ENCODE peak calls at places on chromosomes 13 and 19, in four cellular contexts. V, R, K and C are unnamed samples.
A peak's percentile ranks its signal among the peaks of the same experiment; 100 is the strongest.

GRCh38 chr13:82688400-82688999 is 1193.8 kb downstream of the SLITRK1 start:
- DNase-seq in V (peak; percentile 23), R (no peak), K (no peak), C (no peak)

GRCh38 chr19:53872762-53873161 is 5.1 kb downstream of the MYADM start:
- DNase-seq in R (no peak), K (no peak), V (no peak), C (no peak)

GRCh38 chr13:23858586-23858985 is 30.6 kb downstream of the MIPEP start:
- DNase-seq in R (no peak), K (no peak), V (peak; percentile 11), C (no peak)

GRCh38 chr13:106318941-106319411 is 216.5 kb downstream of the EFNB2 start:
- DNase-seq in K (no peak), V (peak; percentile 95), R (no peak), C (peak; percentile 90)

GRCh38 chr19:3644351-3645066 is 17.9 kb upstream of the CACTIN start:
- DNase-seq in R (no peak), K (peak; percentile 73), V (peak; percentile 39), C (no peak)

GRCh38 chr19:4375164-4375619 is 25.2 kb downstream of the SH3GL1 start:
- DNase-seq in V (no peak), R (peak; percentile 80), K (peak; percentile 77), C (no peak)

GRCh38 chr19:53908106-53908932 is 759 bp upstream of the CACNG7 start:
- DNase-seq in V (peak; percentile 54), R (no peak), K (no peak), C (no peak)

GRCh38 chr19:8481191-8481590 is 21.2 kb downstream of the PRAM1 start:
- DNase-seq in K (no peak), R (peak; percentile 34), V (no peak), C (no peak)

GRCh38 chr13:44374348-44374712 is 706 bp downstream of the SERP2 start:
- DNase-seq in V (peak; percentile 9), R (no peak), K (no peak), C (no peak)

GRCh38 chr13:27523345-27524073 is 73.1 kb upstream of the MTIF3 start:
- DNase-seq in R (no peak), V (no peak), K (no peak), C (no peak)

GRCh38 chr19:10603873-10604459 is 16.9 kb upstream of the AP1M2 start:
- DNase-seq in V (peak; percentile 38), R (no peak), K (no peak), C (no peak)

GRCh38 chr19:31152906-31153305 is 196.3 kb downstream of the TSHZ3 start:
- DNase-seq in V (no peak), R (no peak), K (no peak), C (no peak)

GRCh38 chr13:98880673-98881072 is 97.2 kb downstream of the DOCK9 start:
- DNase-seq in V (no peak), K (no peak), R (no peak), C (no peak)

GRCh38 chr19:35322014-35322413 is 7.0 kb upstream of the CD22 start:
- DNase-seq in K (no peak), R (no peak), V (no peak), C (no peak)

GRCh38 chr13:83121904-83122303 is 760.4 kb downstream of the SLITRK1 start:
- DNase-seq in R (no peak), K (no peak), V (peak; percentile 13), C (no peak)

GRCh38 chr19:1122972-1123363 is 19.2 kb downstream of the GPX4 start:
- DNase-seq in V (peak; percentile 83), K (no peak), R (peak; percentile 73), C (no peak)

GRCh38 chr13:105518086-105518485 is 1017.4 kb downstream of the EFNB2 start:
- DNase-seq in K (no peak), V (peak; percentile 65), R (no peak), C (peak; percentile 25)

GRCh38 chr13:93859666-93860065 is 619.8 kb downstream of the DCT start:
- DNase-seq in R (no peak), K (no peak), V (peak; percentile 23), C (no peak)

GRCh38 chr19:28372800-28373199 is 840.2 kb downstream of the UQCRFS1 start:
- DNase-seq in V (no peak), R (no peak), K (no peak), C (no peak)

GRCh38 chr19:51595190-51595589 is 24.1 kb downstream of the ZNF175 start:
- DNase-seq in R (no peak), V (no peak), K (no peak), C (no peak)
- H3K4me3 ChIP-seq in R (peak overlapping the region; percentile 81), V (no peak overlapping the region), K (peak overlapping the region; percentile 69), C (no peak overlapping the region)

DNA sequence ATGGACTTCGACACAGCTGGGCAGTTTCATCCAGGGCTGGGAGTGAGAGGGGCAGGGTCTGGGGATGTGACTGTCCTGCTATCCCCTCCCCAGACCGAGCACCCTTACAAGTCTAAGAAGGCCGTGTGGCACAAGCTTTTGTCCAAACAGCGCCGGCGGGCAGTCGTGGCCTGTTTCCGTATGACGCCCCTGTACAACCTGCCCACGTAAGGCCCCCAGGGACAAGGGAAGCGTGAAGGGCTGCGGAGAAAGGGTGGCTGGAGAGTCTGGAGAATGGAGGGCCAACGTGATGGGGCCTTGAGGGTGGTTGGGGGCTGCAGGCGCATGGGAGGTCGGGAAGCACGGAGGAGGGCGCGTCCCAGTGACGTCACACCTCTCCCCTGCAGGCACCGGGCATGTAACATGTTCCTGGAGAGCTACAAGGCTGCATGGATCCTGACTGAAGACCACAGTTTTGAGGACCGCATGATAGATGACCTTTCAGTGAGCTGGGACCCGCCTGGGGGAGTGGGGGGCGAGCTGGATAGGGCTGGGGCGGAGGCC is 89.5 kb downstream of the MAP4K1 start:
- DNase-seq in V (no peak), K (no peak), R (no peak), C (no peak)
- H3K4me3 ChIP-seq in V (no peak overlapping the region), K (no peak overlapping the region), R (no peak overlapping the region), C (no peak overlapping the region)

DNA sequence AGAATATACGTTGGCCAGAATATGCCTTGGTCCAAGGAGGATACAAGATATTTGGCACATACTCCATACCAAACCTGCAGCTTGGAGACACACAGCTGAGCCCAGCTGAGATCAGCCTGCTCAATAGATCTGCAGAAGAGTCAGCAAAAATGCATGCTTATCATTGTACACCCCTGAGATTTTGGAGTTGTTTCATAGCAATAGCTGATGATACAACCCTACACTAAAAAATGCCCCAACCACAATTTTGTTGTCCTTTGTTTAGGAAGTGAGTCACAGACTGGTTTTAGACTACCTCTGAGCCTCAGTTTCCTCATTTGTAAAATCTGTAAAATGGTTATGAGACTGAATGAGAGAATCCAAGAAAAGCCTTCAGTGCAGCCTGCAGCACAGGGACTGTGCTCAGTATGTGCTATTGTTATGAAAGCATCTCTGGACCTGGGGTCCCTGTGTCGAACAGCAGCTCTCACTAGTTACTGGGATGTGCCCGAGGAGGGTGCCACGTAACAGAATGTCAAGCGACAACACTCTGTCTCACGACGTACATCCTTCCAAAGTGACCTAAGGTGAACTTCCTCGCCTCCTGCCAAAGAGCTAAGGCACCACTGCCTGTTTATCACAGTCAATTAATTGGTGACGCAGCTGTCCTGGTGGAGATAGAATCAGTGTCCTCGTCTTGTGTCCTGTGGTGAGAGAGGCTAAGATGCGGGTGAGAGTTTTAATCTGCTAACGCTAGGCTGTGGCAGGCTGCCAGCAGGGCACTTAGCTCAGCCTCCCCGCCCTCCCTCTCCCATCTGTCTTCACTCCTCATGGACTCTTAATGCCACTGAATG is 18.2 kb downstream of the DHRS12 start:
- DNase-seq in K (no peak), R (peak; percentile 67), V (peak; percentile 40), C (no peak)
- H3K4me3 ChIP-seq in K (peak overlapping the region; percentile 13), R (no peak overlapping the region), V (no peak overlapping the region), C (no peak overlapping the region)

GRCh38 chr19:19463348-19464117 is 51.8 kb downstream of the TSSK6 start:
- DNase-seq in K (no peak), V (peak; percentile 82), R (peak; percentile 46), C (no peak)

GRCh38 chr19:19461306-19461670 is 54.1 kb downstream of the TSSK6 start:
- DNase-seq in V (peak; percentile 16), K (no peak), R (no peak), C (no peak)

GRCh38 chr19:19460258-19460731 is 54.8 kb downstream of the GATAD2A start:
- DNase-seq in V (peak; percentile 43), R (no peak), K (no peak), C (no peak)

GRCh38 chr19:19460761-19461265 is 54.5 kb downstream of the TSSK6 start:
- DNase-seq in V (peak; percentile 55), R (no peak), K (no peak), C (no peak)

GRCh38 chr19:19461671-19462622 is 53.4 kb downstream of the TSSK6 start:
- DNase-seq in V (peak; percentile 42), K (no peak), R (peak; percentile 86), C (no peak)
- H3K4me3 ChIP-seq in V (no peak overlapping the region), K (peak overlapping the region; percentile 41), R (peak overlapping the region; percentile 28), C (no peak overlapping the region)

GRCh38 chr13:35941374-35941773 is 189.8 kb downstream of the DCLK1 start:
- DNase-seq in K (no peak), R (no peak), V (no peak), C (no peak)
- H3K4me3 ChIP-seq in K (no peak overlapping the region), R (no peak overlapping the region), V (no peak overlapping the region), C (no peak overlapping the region)

DNA sequence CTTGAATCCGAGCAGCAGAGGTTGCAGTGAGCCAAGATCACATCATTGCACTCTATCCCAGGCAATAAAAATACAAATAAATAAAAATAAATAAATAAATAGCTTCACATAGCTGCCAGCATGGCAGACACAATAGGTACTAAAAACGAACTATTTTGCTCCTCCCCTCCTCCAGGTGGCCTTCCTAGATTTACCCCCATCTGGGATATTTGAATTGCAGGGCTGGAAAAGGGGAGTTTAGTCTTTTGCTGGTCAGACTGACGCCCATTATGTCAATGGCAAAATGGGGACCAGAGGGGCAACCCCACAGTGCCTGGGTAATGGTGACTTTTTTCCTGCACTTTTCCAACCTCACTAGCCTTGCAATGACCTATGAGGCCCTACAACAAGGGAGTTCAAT is 640 bp upstream of the GMFG start:
- DNase-seq in K (no peak), V (no peak), R (no peak), C (no peak)
- H3K4me3 ChIP-seq in K (no peak overlapping the region), V (no peak overlapping the region), R (no peak overlapping the region), C (no peak overlapping the region)

DNA sequence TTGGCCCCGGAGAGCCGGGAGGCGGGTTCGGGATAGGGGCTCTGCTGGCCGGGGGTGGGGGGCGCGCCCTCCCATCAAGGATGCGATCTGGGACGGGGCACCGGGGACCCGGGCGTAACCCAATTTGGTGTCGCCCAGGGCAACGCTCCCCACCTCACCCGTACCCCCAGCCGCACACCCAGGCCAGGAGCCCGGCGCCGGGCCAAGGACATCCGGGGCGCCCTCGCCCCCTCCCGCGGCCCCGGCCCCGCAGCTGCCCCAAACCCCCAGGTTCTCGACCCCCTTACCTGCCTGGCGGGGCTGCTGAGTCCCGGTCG is 525 bp downstream of the SHANK1 start:
- DNase-seq in K (no peak), R (no peak), V (no peak), C (no peak)
- H3K4me3 ChIP-seq in K (peak overlapping the region; percentile 78), R (peak overlapping the region; percentile 32), V (peak overlapping the region; percentile 49), C (peak overlapping the region; percentile 48)

GRCh38 chr19:49889687-49890348 is 6.9 kb downstream of the IL4I1 start:
- DNase-seq in R (peak; percentile 64), K (peak; percentile 66), V (peak; percentile 75), C (no peak)
- H3K4me3 ChIP-seq in R (peak overlapping the region; percentile 26), K (peak overlapping the region; percentile 59), V (peak overlapping the region; percentile 17), C (peak overlapping the region; percentile 23)

DNA sequence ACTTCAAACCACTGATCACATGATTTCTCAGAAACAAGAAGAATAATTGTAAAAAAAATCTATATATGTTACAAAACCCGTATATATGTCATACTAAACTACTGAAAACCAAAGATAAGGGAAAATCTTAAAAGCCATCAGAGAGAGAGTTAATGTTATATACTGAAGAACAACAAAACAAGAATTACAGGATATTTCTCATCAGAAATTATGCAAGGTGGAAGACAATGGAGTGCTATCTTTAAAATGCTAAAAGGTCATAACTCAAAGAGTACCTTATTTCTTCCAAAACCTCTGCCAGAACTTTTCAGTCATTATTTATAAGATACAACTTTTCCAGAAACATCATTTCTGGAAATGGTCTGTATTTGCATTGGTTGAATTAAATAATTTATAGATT is 256.8 kb downstream of the RBM26 start:
- DNase-seq in V (no peak), R (no peak), K (no peak), C (no peak)
- H3K4me3 ChIP-seq in V (no peak overlapping the region), R (no peak overlapping the region), K (no peak overlapping the region), C (no peak overlapping the region)